ENCODE peak calls at places on chromosome 18, in nine cellular contexts. P, I, O, C, S, W, V, R and L are unnamed samples. For H3K9me3, the result is how much of the 10 kb centered on the place peaks cover.

GRCh38 chr18:70385474-70385873 is 96.6 kb downstream of the SOCS6 start:
- DNase-seq in C (no peak), O (no peak), V (no peak), W (peak), S (no peak), R (no peak), I (no peak), P (no peak), L (no peak)

GRCh38 chr18:27413495-27414401 is 228.6 kb upstream of the CHST9 start:
- DNase-seq in W (peak), P (no peak), O (peak), C (peak), R (no peak), S (no peak), I (no peak), V (peak), L (peak)

GRCh38 chr18:49682301-49683190 is 120.7 kb downstream of the LIPG start:
- DNase-seq in W (peak), C (no peak), I (no peak), V (no peak), O (no peak), R (no peak), S (no peak), P (no peak), L (no peak)

GRCh38 chr18:8947576-8947975 is 154.9 kb upstream of the NDUFV2 start:
- DNase-seq in P (no peak), I (no peak), R (no peak), O (no peak), V (no peak), W (no peak), C (no peak), S (no peak), L (no peak)

GRCh38 chr18:64807560-64807959 is 658.7 kb upstream of the LINC00305 start:
- DNase-seq in R (no peak), S (no peak), C (no peak), P (no peak), O (no peak), W (no peak), I (no peak), V (no peak), L (no peak)

GRCh38 chr18:58315041-58315440 is 271.0 kb downstream of the NEDD4L start:
- DNase-seq in S (no peak), P (no peak), O (no peak), R (no peak), W (no peak), I (no peak), C (no peak), V (no peak), L (no peak)

GRCh38 chr18:36009214-36009613 is 36.7 kb downstream of the RMP24 start:
- DNase-seq in C (no peak), V (no peak), I (no peak), O (no peak), P (no peak), W (no peak), S (no peak), R (no peak), L (no peak)

GRCh38 chr18:76450912-76451421 is 44.1 kb downstream of the ZNF516 start:
- DNase-seq in O (peak), R (no peak), V (peak), I (peak), C (no peak), P (peak), W (peak), S (no peak), L (peak)

GRCh38 chr18:77102246-77103040 is 30.1 kb downstream of the MBP start:
- DNase-seq in V (no peak), I (no peak), O (no peak), C (no peak), R (no peak), S (no peak), W (peak), P (no peak), L (no peak)

GRCh38 chr18:13382990-13383821 is 164.6 kb downstream of the LDLRAD4 start:
- DNase-seq in S (no peak), V (no peak), I (no peak), C (no peak), O (no peak), P (no peak), W (no peak), R (no peak), L (peak)

DNA sequence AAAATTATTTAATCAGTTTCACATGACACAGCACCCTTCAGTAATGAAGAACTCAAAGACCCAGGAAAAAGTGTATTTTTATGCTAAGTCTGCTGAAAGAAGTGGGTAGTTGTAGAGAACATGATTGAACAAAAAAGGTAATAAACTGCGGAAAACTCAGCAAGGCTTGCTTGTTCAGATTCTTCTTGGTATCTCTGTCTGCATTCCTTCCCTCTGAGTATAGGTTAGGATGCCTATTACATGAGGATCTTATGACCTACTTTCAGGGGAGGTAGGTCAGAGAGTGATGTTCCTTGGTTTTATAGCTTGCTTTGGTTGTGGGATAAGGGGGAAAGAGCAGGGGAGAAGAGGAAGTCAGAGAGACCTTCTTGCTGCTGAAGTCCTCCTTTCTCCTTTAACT is 342.2 kb upstream of the DLGAP1 start:
- DNase-seq in P (no peak), I (no peak), R (no peak), S (no peak), O (no peak), V (no peak), W (no peak), C (no peak), L (no peak)
- H3K9me3 ChIP-seq in P (half or more), I (under half), R (under half), S (under half), O (under half), V (under half), W (under half), C (under half), L (under half)

DNA sequence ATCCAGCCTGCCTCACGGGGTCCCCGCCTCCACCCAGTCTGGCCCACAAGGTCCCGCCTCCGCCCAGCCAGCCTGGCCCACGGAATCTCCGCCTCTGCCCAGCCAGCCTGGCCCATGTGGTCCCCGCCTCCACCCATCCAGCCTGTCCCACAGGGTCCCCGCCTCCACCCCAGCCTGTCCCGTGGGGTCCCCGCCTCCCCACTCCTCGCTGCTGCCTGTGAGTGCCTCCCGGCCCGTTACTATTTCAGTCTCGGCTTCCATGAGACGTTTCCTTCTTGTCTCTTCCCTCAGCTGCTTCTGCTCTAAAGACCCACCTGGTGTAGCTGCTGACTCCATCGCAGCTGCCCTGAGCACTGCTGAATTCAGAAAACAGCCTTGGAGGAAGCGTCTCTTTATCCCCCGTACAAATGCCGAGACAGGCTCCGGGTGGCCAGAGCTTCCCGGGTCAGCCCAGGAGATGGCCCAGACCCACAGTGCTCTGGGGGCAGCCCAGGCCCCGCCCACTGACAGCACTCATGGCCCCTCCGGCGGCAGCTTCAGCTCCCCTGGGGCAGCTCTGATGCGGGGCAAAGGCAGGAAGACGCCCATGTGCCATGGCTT is 69.8 kb downstream of the NFATC1 start:
- DNase-seq in W (no peak), P (no peak), O (no peak), I (no peak), V (no peak), R (no peak), C (no peak), S (no peak), L (no peak)
- H3K4me3 ChIP-seq in W (no peak), P (peak), O (no peak), I (no peak), V (no peak), R (no peak), C (no peak), S (no peak), L (no peak)

GRCh38 chr18:10046178-10046807 is 132.5 kb downstream of the VAPA start:
- DNase-seq in P (no peak), V (no peak), S (no peak), C (no peak), R (no peak), I (no peak), O (no peak), W (no peak), L (no peak)
- H3K27ac ChIP-seq in P (peak), V (no peak), S (no peak), C (no peak), R (no peak), I (no peak), O (no peak), W (no peak), L (peak)

DNA sequence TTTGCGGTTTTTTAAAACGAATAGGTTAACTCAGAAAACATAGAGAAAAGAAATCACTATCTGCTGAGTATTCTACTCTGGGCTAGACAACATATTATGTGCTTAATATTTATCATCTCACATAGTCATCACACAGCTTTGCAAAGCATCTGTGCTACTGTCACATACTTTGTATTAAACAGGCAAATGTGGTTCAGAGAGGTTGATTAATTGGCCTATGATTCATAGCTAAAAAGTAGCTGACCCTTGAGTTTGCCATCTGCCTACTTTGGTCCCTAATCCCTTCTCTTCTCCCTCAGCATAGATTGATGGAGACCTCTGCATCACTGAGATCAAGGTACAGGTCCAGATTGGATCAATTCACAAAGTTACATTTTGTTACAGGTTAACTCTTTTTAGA is 21.4 kb downstream of the ANKRD30B start:
- DNase-seq in I (no peak), O (no peak), S (no peak), V (no peak), R (no peak), C (no peak), P (no peak), W (no peak), L (no peak)
- H3K9me3 ChIP-seq in I (under half), O (under half), S (under half), V (under half), R (under half), C (under half), P (under half), W (under half), L (under half)

GRCh38 chr18:2871111-2871720 is 24.4 kb downstream of the EMILIN2 start:
- DNase-seq in C (no peak), P (no peak), W (no peak), S (no peak), O (no peak), I (no peak), R (no peak), V (no peak), L (peak)
- H3K4me3 ChIP-seq in C (no peak), P (no peak), W (no peak), S (no peak), O (no peak), I (no peak), R (no peak), V (no peak), L (no peak)

DNA sequence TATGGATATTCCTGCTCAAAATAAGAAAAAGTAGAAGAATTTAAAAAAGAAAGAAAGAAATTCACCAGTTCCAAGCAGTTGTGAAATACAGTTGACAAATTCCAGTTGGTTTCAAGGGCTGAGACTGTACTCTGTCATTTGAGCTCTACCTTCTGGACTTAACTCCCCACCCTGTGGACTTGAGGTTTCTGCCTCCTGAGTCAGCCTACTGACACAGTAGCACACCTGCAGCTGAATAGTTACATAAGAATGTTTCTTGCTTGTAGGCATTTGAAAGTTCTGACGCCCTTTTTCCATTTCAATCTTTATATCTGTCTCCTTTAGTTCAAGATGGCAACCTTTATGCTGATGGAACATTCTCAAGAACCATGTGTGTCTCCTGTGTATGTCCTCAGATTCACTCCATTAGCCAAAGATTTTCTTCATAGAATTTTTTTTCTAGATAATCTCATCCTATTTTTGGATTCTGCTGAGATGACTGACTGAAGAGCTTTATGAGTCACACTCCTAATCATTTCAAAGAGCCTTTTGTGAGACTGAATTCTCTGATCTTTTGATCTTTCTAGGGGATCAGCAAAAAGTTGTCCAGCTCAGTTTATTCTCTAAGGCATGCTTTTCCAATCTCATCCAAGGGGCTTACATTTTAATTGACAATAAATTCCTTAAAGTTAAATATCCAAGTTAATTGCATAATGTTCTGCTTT is 19.1 kb downstream of the NETO1 start:
- DNase-seq in V (no peak), I (no peak), W (no peak), R (no peak), C (no peak), O (no peak), P (no peak), S (no peak), L (no peak)
- H3K27ac ChIP-seq in V (no peak), I (no peak), W (no peak), R (no peak), C (no peak), O (no peak), P (no peak), S (no peak), L (no peak)